ENCODE peak calls at places on chromosomes 11 and 22, in seven cellular contexts. R is PC-3, O is cardiac muscle cell, V is IMR-90, E is lung, U is neuronal stem cell, M is A549. X is an unnamed sample.

GRCh38 chr22:39214006-39214382 is 30.8 kb downstream of the PDGFB start:
- DNase-seq in O (no peak), E (no peak), R (peak; percentile 13), U (no peak), M (no peak), V (no peak), X (no peak)

GRCh38 chr11:35415488-35415887 is 3.9 kb downstream of the SLC1A2 start:
- DNase-seq in U (no peak), M (no peak), R (no peak), E (no peak), V (no peak), O (no peak), X (no peak)

GRCh38 chr11:109075976-109076375 is 346.0 kb upstream of the C11orf87 start:
- DNase-seq in E (no peak), M (no peak), O (peak; percentile 53), R (no peak), V (no peak), U (no peak), X (no peak)

GRCh38 chr22:46721716-46722115 is 16.3 kb downstream of the CERK start:
- DNase-seq in E (no peak), M (no peak), O (no peak), R (no peak), V (no peak), U (no peak), X (no peak)

GRCh38 chr11:44110231-44110679 is 14.8 kb downstream of the EXT2 start:
- DNase-seq in V (peak; percentile 40), E (peak; percentile 43), U (peak; percentile 40), O (peak; percentile 63), R (peak; percentile 66), M (peak; percentile 49), X (no peak)

GRCh38 chr22:37045958-37046357 is 5.6 kb upstream of the KCTD17 start:
- DNase-seq in M (peak; percentile 51), V (peak; percentile 62), E (no peak), O (peak; percentile 72), U (peak; percentile 18), R (peak; percentile 18), X (no peak)

GRCh38 chr11:926341-926916 is 759 bp downstream of the AP2A2 start:
- DNase-seq in E (peak; percentile 46), O (peak; percentile 58), R (peak; percentile 47), M (peak; percentile 43), V (peak; percentile 69), U (no peak), X (no peak)

GRCh38 chr11:84289381-84289906 is 1003.3 kb upstream of the CCDC90B start:
- DNase-seq in M (no peak), O (peak; percentile 12), R (peak; percentile 6), E (no peak), V (peak; percentile 78), U (no peak), X (no peak)

GRCh38 chr11:57424802-57425564 is 1.9 kb downstream of the SLC43A3 start:
- DNase-seq in R (peak; percentile 71), M (no peak), O (peak; percentile 97), E (peak; percentile 71), U (no peak), V (peak; percentile 95), X (no peak)

GRCh38 chr11:64835616-64836447 is 8.6 kb downstream of the CDC42BPG start:
- DNase-seq in V (no peak), E (no peak), O (no peak), M (no peak), U (no peak), R (no peak), X (no peak)

GRCh38 chr22:50267591-50268390 is 2.4 kb downstream of the MAPK11 start:
- DNase-seq in M (peak; percentile 60), E (peak; percentile 63), V (peak; percentile 38), R (no peak), U (no peak), O (peak; percentile 70), X (no peak)

GRCh38 chr11:7569044-7569443 is 55.2 kb downstream of the PPFIBP2 start:
- DNase-seq in M (no peak), V (no peak), O (no peak), U (no peak), E (no peak), R (no peak), X (no peak)

GRCh38 chr11:68632802-68633201 is 51.5 kb upstream of the GAL start:
- DNase-seq in R (peak; percentile 88), E (no peak), V (peak; percentile 70), M (peak; percentile 80), U (peak; percentile 56), O (peak; percentile 82), X (no peak)

GRCh38 chr22:26783886-26784285 is 126.5 kb downstream of the MIAT start:
- DNase-seq in U (no peak), V (no peak), E (no peak), O (peak; percentile 25), R (no peak), M (no peak), X (no peak)

GRCh38 chr22:41175546-41175945 is 29.6 kb upstream of the L3MBTL2 start:
- DNase-seq in O (no peak), E (no peak), R (no peak), U (no peak), V (no peak), M (no peak), X (no peak)

GRCh38 chr11:12460441-12460840 is 83.1 kb downstream of the PARVA start:
- DNase-seq in M (no peak), O (no peak), V (peak; percentile 44), R (no peak), E (no peak), U (no peak), X (no peak)

GRCh38 chr11:36150986-36151385 is 138.2 kb downstream of the COMMD9 start:
- DNase-seq in O (peak; percentile 36), M (no peak), R (no peak), E (no peak), U (no peak), V (peak; percentile 49), X (no peak)

GRCh38 chr22:40665312-40665711 is 14.0 kb upstream of the MCHR1 start:
- DNase-seq in E (no peak), V (peak; percentile 85), R (no peak), O (peak; percentile 50), M (no peak), U (no peak), X (no peak)

GRCh38 chr11:64923151-64923661 is 1.3 kb upstream of the PPP2R5B start:
- DNase-seq in O (no peak), U (no peak), V (no peak), E (no peak), R (no peak), M (no peak), X (no peak)

GRCh38 chr11:119584193-119585037 is 144.6 kb downstream of the NECTIN1 start:
- DNase-seq in V (peak; percentile 63), O (peak; percentile 96), E (no peak), U (peak; percentile 90), M (no peak), R (peak; percentile 90), X (no peak)

GRCh38 chr22:26673485-26673884 is 16.1 kb downstream of the MIAT start:
- DNase-seq in U (no peak), M (no peak), V (no peak), R (peak; percentile 32), E (no peak), O (no peak), X (no peak)

GRCh38 chr11:92439133-92439532 is 214.5 kb downstream of the FAT3 start:
- DNase-seq in U (no peak), O (no peak), R (no peak), M (no peak), V (no peak), E (no peak), X (no peak)

GRCh38 chr11:92436026-92436425 is 211.4 kb downstream of the FAT3 start:
- DNase-seq in M (no peak), R (no peak), V (no peak), U (no peak), O (no peak), E (no peak), X (no peak)

GRCh38 chr11:92443109-92443508 is 218.5 kb downstream of the FAT3 start:
- DNase-seq in M (no peak), O (no peak), E (no peak), U (no peak), V (no peak), R (no peak), X (no peak)

GRCh38 chr11:92440701-92441338 is 216.2 kb downstream of the FAT3 start:
- DNase-seq in R (no peak), U (no peak), M (no peak), V (no peak), O (no peak), E (no peak), X (no peak)
- H3K4me1 ChIP-seq in R (no peaks in the 10 kb centered on the region), U (peaks cover 8% of the 10 kb centered on the region), M (peaks cover 7% of the 10 kb centered on the region), V (no peaks in the 10 kb centered on the region), O (peaks cover 20% of the 10 kb centered on the region), E (no peaks in the 10 kb centered on the region), X (no peaks in the 10 kb centered on the region)

DNA sequence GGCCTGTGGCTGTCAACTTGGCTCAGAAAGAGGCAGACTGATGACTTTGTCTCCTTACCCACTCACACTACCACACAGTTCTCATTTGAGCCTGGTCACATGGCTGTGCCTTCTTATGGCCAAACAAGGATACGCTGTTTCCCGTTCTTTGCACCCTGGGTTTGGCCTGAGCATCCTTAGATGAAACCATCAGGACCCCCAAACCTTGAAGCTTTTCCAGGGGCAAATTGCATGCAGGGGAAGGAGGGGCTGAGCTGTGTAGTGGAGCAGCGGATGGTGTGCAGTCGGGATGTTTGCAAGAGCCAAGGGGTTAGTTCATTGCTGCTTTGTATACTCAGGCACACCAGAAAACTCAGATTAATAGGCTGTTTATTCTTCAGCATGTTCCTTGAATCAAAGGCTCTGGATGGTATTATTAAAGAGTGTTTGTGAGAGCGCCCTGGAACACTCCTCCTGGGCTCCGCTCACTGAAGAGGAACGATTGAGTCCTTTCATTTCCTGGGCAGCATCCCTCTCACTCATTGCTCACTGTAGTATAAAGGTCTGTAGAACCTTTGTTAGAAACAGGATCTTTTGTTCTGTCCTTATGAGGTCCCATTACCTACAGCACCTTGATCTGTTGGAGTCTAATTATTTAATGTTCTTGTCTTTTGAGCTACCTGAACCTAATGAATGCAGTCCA is 69.7 kb downstream of the ARFGAP2 start:
- DNase-seq in U (no peak), O (no peak), R (no peak), V (no peak), E (no peak), M (no peak), X (no peak)
- H3K4me1 ChIP-seq in U (peaks cover 27% of the 10 kb centered on the region), O (no peaks in the 10 kb centered on the region), R (no peaks in the 10 kb centered on the region), V (peaks cover 17% of the 10 kb centered on the region), E (no peaks in the 10 kb centered on the region), M (no peaks in the 10 kb centered on the region), X (peaks cover 9% of the 10 kb centered on the region)

DNA sequence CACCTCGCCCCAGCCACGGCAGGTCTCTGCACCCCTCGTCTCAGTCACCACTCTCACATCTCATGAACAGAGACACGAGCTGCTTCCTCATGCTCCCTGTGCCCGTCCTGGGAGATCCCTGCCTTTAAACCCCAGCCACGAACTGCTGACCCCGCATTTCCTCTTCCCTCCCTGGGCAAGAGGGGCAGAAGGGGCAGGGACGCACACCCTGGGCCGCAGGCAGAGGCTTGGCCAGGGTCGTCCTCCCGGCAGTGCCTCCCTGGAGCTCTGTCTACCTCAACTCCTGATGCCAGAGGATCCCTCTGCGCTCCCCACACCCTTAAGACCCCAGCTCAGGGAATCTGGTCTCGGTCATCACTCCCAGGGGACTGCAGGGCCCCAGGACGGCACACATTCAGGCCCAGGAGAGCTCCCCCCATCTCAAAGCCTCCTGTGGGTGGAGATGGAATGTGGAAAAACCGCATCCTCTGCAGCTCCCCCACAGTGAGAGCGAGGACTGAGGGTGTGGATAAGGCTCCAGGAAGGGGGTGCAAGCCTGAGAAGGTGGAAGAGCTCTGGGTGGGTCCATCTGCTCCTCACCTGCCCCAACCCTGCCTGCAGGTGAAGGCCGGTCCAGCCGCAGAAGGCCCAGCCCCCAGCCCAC is 1.2 kb downstream of the BID start:
- DNase-seq in E (no peak), V (peak; percentile 56), U (no peak), O (peak; percentile 37), M (no peak), R (peak; percentile 43), X (no peak)
- H3K4me1 ChIP-seq in E (peaks cover 15% of the 10 kb centered on the region), V (peaks cover 15% of the 10 kb centered on the region), U (peaks cover 14% of the 10 kb centered on the region), O (peaks cover 5% of the 10 kb centered on the region), M (peaks cover 17% of the 10 kb centered on the region), R (peaks cover 19% of the 10 kb centered on the region), X (peaks cover 25% of the 10 kb centered on the region)

GRCh38 chr11:114064216-114064615 is 4.7 kb downstream of the ZBTB16 start:
- DNase-seq in V (no peak), U (no peak), E (no peak), M (no peak), R (no peak), O (no peak), X (no peak)
- H3K4me1 ChIP-seq in V (peaks cover 1% of the 10 kb centered on the region), U (peaks cover 20% of the 10 kb centered on the region), E (peaks cover 23% of the 10 kb centered on the region), M (peaks cover 8% of the 10 kb centered on the region), R (no peaks in the 10 kb centered on the region), O (peaks cover 3% of the 10 kb centered on the region), X (peaks cover 12% of the 10 kb centered on the region)